ENCODE peak calls at places on chromosomes 16 and 17, in eight cellular contexts. One of them, this sample, is unnamed.
A peak's percentile ranks its signal among the peaks of the same experiment; 100 is the strongest.

GRCh38 chr16:66020061-66020460 is 346.4 kb upstream of the CDH5 start:
- DNase-seq in body of pancreas: no peak
- DNase-seq in AG04450: no peak
- DNase-seq in GM12878: no peak
- DNase-seq in mesendoderm: peak; percentile 63
- DNase-seq in IMR-90: peak; percentile 41
- DNase-seq in heart left ventricle: no peak
- DNase-seq in RWPE1: no peak
- DNase-seq in this sample: no peak

GRCh38 chr17:7235693-7236665 is 1.7 kb upstream of the DVL2 start:
- DNase-seq in body of pancreas: no peak
- DNase-seq in AG04450: no peak
- DNase-seq in GM12878: no peak
- DNase-seq in mesendoderm: no peak
- DNase-seq in IMR-90: peak; percentile 47
- DNase-seq in heart left ventricle: peak; percentile 11
- DNase-seq in RWPE1: peak; percentile 44
- DNase-seq in this sample: no peak

GRCh38 chr17:17985555-17985954 is 12.9 kb downstream of the DRC3 start:
- DNase-seq in body of pancreas: no peak
- DNase-seq in AG04450: no peak
- DNase-seq in GM12878: no peak
- DNase-seq in mesendoderm: peak; percentile 31
- DNase-seq in IMR-90: no peak
- DNase-seq in heart left ventricle: no peak
- DNase-seq in RWPE1: no peak
- DNase-seq in this sample: no peak

GRCh38 chr16:29911676-29912010 is 11.4 kb downstream of the ASPHD1 start:
- DNase-seq in body of pancreas: no peak
- DNase-seq in AG04450: no peak
- DNase-seq in GM12878: no peak
- DNase-seq in mesendoderm: no peak
- DNase-seq in IMR-90: no peak
- DNase-seq in heart left ventricle: no peak
- DNase-seq in RWPE1: no peak
- DNase-seq in this sample: no peak

GRCh38 chr16:268141-269053 is 7.3 kb downstream of the RGS11 start:
- DNase-seq in body of pancreas: peak; percentile 91
- DNase-seq in AG04450: no peak
- DNase-seq in GM12878: no peak
- DNase-seq in mesendoderm: no peak
- DNase-seq in IMR-90: no peak
- DNase-seq in heart left ventricle: no peak
- DNase-seq in RWPE1: no peak
- DNase-seq in this sample: no peak

GRCh38 chr17:55420776-55421178 is 858 bp downstream of the MMD start:
- DNase-seq in body of pancreas: peak; percentile 32
- DNase-seq in AG04450: no peak
- DNase-seq in GM12878: no peak
- DNase-seq in mesendoderm: peak; percentile 53
- DNase-seq in IMR-90: no peak
- DNase-seq in heart left ventricle: peak; percentile 51
- DNase-seq in RWPE1: peak; percentile 30
- DNase-seq in this sample: peak; percentile 36

GRCh38 chr16:67277294-67277998 is 1.9 kb upstream of the PLEKHG4 start:
- DNase-seq in body of pancreas: peak; percentile 60
- DNase-seq in AG04450: peak; percentile 96
- DNase-seq in GM12878: no peak
- DNase-seq in mesendoderm: peak; percentile 33
- DNase-seq in IMR-90: peak; percentile 100
- DNase-seq in heart left ventricle: no peak
- DNase-seq in RWPE1: peak; percentile 95
- DNase-seq in this sample: no peak

GRCh38 chr17:65703891-65704290 is 142.4 kb upstream of the AXIN2 start:
- DNase-seq in body of pancreas: no peak
- DNase-seq in AG04450: no peak
- DNase-seq in GM12878: no peak
- DNase-seq in mesendoderm: no peak
- DNase-seq in IMR-90: no peak
- DNase-seq in heart left ventricle: no peak
- DNase-seq in RWPE1: no peak
- DNase-seq in this sample: no peak

GRCh38 chr16:81397879-81398516 is 46.6 kb upstream of the CMIP start:
- DNase-seq in body of pancreas: no peak
- DNase-seq in AG04450: no peak
- DNase-seq in GM12878: no peak
- DNase-seq in mesendoderm: no peak
- DNase-seq in IMR-90: no peak
- DNase-seq in heart left ventricle: no peak
- DNase-seq in RWPE1: no peak
- DNase-seq in this sample: no peak

GRCh38 chr17:43427362-43428043 is 28.7 kb downstream of the ARL4D start:
- DNase-seq in body of pancreas: no peak
- DNase-seq in AG04450: no peak
- DNase-seq in GM12878: no peak
- DNase-seq in mesendoderm: no peak
- DNase-seq in IMR-90: no peak
- DNase-seq in heart left ventricle: no peak
- DNase-seq in RWPE1: no peak
- DNase-seq in this sample: no peak

GRCh38 chr17:80264048-80264792 is 3.6 kb downstream of the RNF213 start:
- DNase-seq in body of pancreas: no peak
- DNase-seq in AG04450: no peak
- DNase-seq in GM12878: no peak
- DNase-seq in mesendoderm: no peak
- DNase-seq in IMR-90: no peak
- DNase-seq in heart left ventricle: no peak
- DNase-seq in RWPE1: no peak
- DNase-seq in this sample: no peak

GRCh38 chr16:78503501-78504110 is 404.2 kb downstream of the WWOX start:
- DNase-seq in body of pancreas: peak; percentile 68
- DNase-seq in AG04450: no peak
- DNase-seq in GM12878: no peak
- DNase-seq in mesendoderm: peak; percentile 63
- DNase-seq in IMR-90: peak; percentile 11
- DNase-seq in heart left ventricle: peak; percentile 62
- DNase-seq in RWPE1: peak; percentile 9
- DNase-seq in this sample: no peak

GRCh38 chr17:27366438-27366837 is 72.5 kb downstream of the WSB1 start:
- DNase-seq in body of pancreas: no peak
- DNase-seq in AG04450: no peak
- DNase-seq in GM12878: no peak
- DNase-seq in mesendoderm: no peak
- DNase-seq in IMR-90: no peak
- DNase-seq in heart left ventricle: no peak
- DNase-seq in RWPE1: no peak
- DNase-seq in this sample: no peak

GRCh38 chr16:30949655-30950515 is 1.0 kb downstream of the ORAI3 start:
- DNase-seq in body of pancreas: peak; percentile 84
- DNase-seq in AG04450: no peak
- DNase-seq in GM12878: peak; percentile 71
- DNase-seq in mesendoderm: peak; percentile 94
- DNase-seq in IMR-90: peak; percentile 80
- DNase-seq in heart left ventricle: peak; percentile 87
- DNase-seq in RWPE1: peak; percentile 88
- DNase-seq in this sample: no peak

GRCh38 chr17:66542967-66543525 is 240.6 kb downstream of the PRKCA start:
- DNase-seq in body of pancreas: no peak
- DNase-seq in AG04450: peak; percentile 65
- DNase-seq in GM12878: no peak
- DNase-seq in mesendoderm: no peak
- DNase-seq in IMR-90: peak; percentile 92
- DNase-seq in heart left ventricle: no peak
- DNase-seq in RWPE1: no peak
- DNase-seq in this sample: no peak

GRCh38 chr16:56589141-56590039 is at the start of gene MT3:
- DNase-seq in body of pancreas: peak; percentile 25
- DNase-seq in AG04450: no peak
- DNase-seq in GM12878: no peak
- DNase-seq in mesendoderm: peak; percentile 51
- DNase-seq in IMR-90: no peak
- DNase-seq in heart left ventricle: no peak
- DNase-seq in RWPE1: no peak
- DNase-seq in this sample: no peak

GRCh38 chr16:1333149-1333812 is at the start of gene BAIAP3:
- DNase-seq in body of pancreas: peak; percentile 43
- DNase-seq in AG04450: no peak
- DNase-seq in GM12878: no peak
- DNase-seq in mesendoderm: peak; percentile 40
- DNase-seq in IMR-90: no peak
- DNase-seq in heart left ventricle: peak; percentile 58
- DNase-seq in RWPE1: peak; percentile 73
- DNase-seq in this sample: no peak

GRCh38 chr16:707062-707538 is 1.5 kb upstream of the FBXL16 start:
- DNase-seq in body of pancreas: no peak
- DNase-seq in AG04450: no peak
- DNase-seq in GM12878: no peak
- DNase-seq in mesendoderm: no peak
- DNase-seq in IMR-90: no peak
- DNase-seq in heart left ventricle: no peak
- DNase-seq in RWPE1: no peak
- DNase-seq in this sample: no peak

GRCh38 chr17:47323382-47324223 is at the start of gene EFCAB13:
- DNase-seq in body of pancreas: peak; percentile 94
- DNase-seq in AG04450: peak; percentile 18
- DNase-seq in GM12878: peak; percentile 54
- DNase-seq in mesendoderm: peak; percentile 96
- DNase-seq in IMR-90: peak; percentile 71
- DNase-seq in heart left ventricle: peak; percentile 89
- DNase-seq in RWPE1: peak; percentile 75
- DNase-seq in this sample: no peak

GRCh38 chr16:55035037-55035436 is 104.4 kb downstream of the IRX5 start:
- DNase-seq in body of pancreas: peak; percentile 34
- DNase-seq in AG04450: no peak
- DNase-seq in GM12878: no peak
- DNase-seq in mesendoderm: peak; percentile 62
- DNase-seq in IMR-90: no peak
- DNase-seq in heart left ventricle: no peak
- DNase-seq in RWPE1: no peak
- DNase-seq in this sample: no peak

DNA sequence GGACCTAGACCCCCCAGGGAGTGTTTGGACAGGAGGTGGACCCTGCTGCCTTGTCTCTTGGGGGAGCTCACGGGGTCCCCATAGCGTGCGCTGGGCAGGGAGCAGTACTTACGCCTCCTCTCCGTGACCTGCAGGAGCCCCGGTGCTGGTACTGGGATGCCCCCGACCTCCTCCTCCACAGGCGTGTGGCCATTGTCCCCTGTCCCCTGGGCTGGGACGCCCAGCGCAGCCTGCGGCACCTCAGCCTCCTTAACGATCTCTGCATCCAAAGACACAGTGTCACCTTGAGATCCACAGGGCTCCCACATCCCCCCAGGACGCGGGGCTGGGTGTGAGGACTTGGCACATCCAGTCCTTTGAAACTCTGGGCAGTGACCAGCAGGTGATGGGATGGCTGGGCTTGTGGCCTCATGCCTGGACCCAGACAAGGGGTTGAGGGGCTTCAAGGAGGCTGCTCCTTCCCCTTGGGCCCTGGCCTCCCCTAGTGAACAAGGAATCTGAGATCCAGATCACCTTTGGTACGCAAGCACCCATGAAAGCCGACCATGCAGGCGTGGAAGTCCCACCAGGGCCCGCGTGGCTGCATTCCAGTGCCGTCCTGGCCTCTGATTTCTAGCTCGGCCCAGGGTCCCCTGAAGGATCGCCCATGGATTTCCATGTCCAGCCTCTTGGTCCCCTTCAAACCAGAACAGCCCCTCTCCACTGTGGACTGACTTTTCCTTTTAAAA is 9.9 kb downstream of the DBNDD1 start:
- DNase-seq in body of pancreas: no peak
- DNase-seq in AG04450: no peak
- DNase-seq in GM12878: no peak
- DNase-seq in mesendoderm: no peak
- DNase-seq in IMR-90: no peak
- DNase-seq in heart left ventricle: no peak
- DNase-seq in RWPE1: no peak
- DNase-seq in this sample: no peak
- H3K27ac ChIP-seq in body of pancreas: no peak overlapping the region
- H3K27ac ChIP-seq in AG04450: no peak overlapping the region
- H3K27ac ChIP-seq in GM12878: no peak overlapping the region
- H3K27ac ChIP-seq in mesendoderm: no peak overlapping the region
- H3K27ac ChIP-seq in IMR-90: no peak overlapping the region
- H3K27ac ChIP-seq in heart left ventricle: no peak overlapping the region
- H3K27ac ChIP-seq in RWPE1: no peak overlapping the region
- H3K27ac ChIP-seq in this sample: no peak overlapping the region

GRCh38 chr17:20919990-20920812 is 122.6 kb downstream of the USP22 start:
- DNase-seq in body of pancreas: no peak
- DNase-seq in AG04450: no peak
- DNase-seq in GM12878: no peak
- DNase-seq in mesendoderm: no peak
- DNase-seq in IMR-90: no peak
- DNase-seq in heart left ventricle: no peak
- DNase-seq in RWPE1: no peak
- DNase-seq in this sample: no peak
- H3K27ac ChIP-seq in body of pancreas: no peak overlapping the region
- H3K27ac ChIP-seq in AG04450: no peak overlapping the region
- H3K27ac ChIP-seq in GM12878: no peak overlapping the region
- H3K27ac ChIP-seq in mesendoderm: no peak overlapping the region
- H3K27ac ChIP-seq in IMR-90: peak overlapping the region; percentile 61
- H3K27ac ChIP-seq in heart left ventricle: no peak overlapping the region
- H3K27ac ChIP-seq in RWPE1: no peak overlapping the region
- H3K27ac ChIP-seq in this sample: no peak overlapping the region

GRCh38 chr17:14310584-14310983 is 9.7 kb downstream of the HS3ST3B1 start:
- DNase-seq in body of pancreas: no peak
- DNase-seq in AG04450: no peak
- DNase-seq in GM12878: no peak
- DNase-seq in mesendoderm: no peak
- DNase-seq in IMR-90: no peak
- DNase-seq in heart left ventricle: no peak
- DNase-seq in RWPE1: no peak
- DNase-seq in this sample: no peak
- H3K27ac ChIP-seq in body of pancreas: no peak overlapping the region
- H3K27ac ChIP-seq in AG04450: no peak overlapping the region
- H3K27ac ChIP-seq in GM12878: no peak overlapping the region
- H3K27ac ChIP-seq in mesendoderm: no peak overlapping the region
- H3K27ac ChIP-seq in IMR-90: no peak overlapping the region
- H3K27ac ChIP-seq in heart left ventricle: no peak overlapping the region
- H3K27ac ChIP-seq in RWPE1: no peak overlapping the region
- H3K27ac ChIP-seq in this sample: no peak overlapping the region

DNA sequence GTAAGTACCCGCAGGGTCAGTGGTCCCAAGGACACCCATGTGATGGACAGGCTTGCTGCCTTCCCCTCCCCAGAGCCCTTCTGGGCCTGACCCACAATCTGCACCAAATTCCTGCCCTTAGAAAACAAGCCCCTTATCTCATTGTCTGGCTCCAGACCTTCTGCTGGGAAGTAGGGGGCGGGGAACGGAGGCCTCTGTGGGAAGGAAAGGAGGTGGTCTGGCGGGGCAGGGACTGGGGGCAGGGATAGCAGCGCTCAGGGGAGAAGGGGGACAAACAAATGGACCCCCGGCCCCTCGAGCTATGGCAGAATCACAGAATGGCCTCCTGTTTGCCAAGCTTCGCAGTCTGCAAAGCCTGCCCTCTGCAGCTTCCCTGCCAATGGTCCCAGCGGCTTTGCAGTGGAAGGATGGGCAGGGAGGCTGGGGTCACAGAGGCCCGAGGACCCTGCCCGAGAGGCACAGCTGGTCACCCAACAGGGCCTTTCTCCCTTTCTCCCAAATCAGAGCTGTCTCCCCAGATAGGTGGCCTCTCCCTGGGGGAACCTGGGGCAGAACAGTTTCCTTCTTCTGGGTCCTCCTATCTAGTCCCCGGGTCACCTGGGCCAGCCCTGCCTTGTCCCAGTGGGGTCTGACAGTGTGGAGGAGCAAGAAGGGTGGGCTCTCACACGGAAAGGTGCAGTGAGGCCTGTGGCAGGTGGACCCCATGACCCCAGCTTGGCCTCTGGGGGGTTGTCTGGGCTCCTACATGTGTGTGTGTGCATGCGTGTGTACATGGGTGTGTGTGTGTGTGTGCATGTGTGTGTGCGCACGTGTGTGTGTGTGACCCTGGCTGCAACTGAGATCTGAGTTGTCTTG is 25.5 kb downstream of the TMEM235 start:
- DNase-seq in body of pancreas: no peak
- DNase-seq in AG04450: no peak
- DNase-seq in GM12878: no peak
- DNase-seq in mesendoderm: peak; percentile 88
- DNase-seq in IMR-90: no peak
- DNase-seq in heart left ventricle: no peak
- DNase-seq in RWPE1: no peak
- DNase-seq in this sample: no peak
- H3K27ac ChIP-seq in body of pancreas: no peak overlapping the region
- H3K27ac ChIP-seq in AG04450: no peak overlapping the region
- H3K27ac ChIP-seq in GM12878: no peak overlapping the region
- H3K27ac ChIP-seq in mesendoderm: peak overlapping the region; percentile 46
- H3K27ac ChIP-seq in IMR-90: no peak overlapping the region
- H3K27ac ChIP-seq in heart left ventricle: no peak overlapping the region
- H3K27ac ChIP-seq in RWPE1: no peak overlapping the region
- H3K27ac ChIP-seq in this sample: no peak overlapping the region